ENCODE peak calls at places on chromosomes 4 and X, in ten cellular contexts. Y, Q, K, V, S, I, L, H, P and G are unnamed samples.

GRCh38 chr4:67687639-67688038 is 13.3 kb downstream of the UBA6 start:
- DNase-seq in K (peak; percentile 35), I (no peak), L (no peak), Y (no peak), H (no peak), Q (no peak), P (no peak), S (no peak), V (no peak), G (no peak)

GRCh38 chrX:103730147-103730546 is 19.4 kb downstream of the TMEM31 start:
- DNase-seq in K (no peak), Y (no peak), I (no peak), L (no peak), S (no peak), H (no peak), V (no peak), P (no peak), Q (no peak), G (no peak)

GRCh38 chr4:184544711-184545409 is 70.5 kb upstream of the IRF2 start:
- DNase-seq in K (no peak), Y (peak; percentile 38), L (no peak), H (no peak), Q (no peak), I (no peak), S (no peak), P (no peak), V (no peak), G (no peak)

GRCh38 chr4:162952232-162952631 is 214.5 kb downstream of the NAF1 start:
- DNase-seq in I (no peak), L (no peak), P (no peak), V (no peak), Q (peak; percentile 75), S (no peak), Y (no peak), K (no peak), H (no peak), G (no peak)

GRCh38 chrX:107442914-107443527 is 6.4 kb upstream of the FRMPD3 start:
- DNase-seq in K (no peak), L (no peak), S (no peak), Q (no peak), I (no peak), H (no peak), Y (no peak), V (no peak), P (no peak), G (no peak)

GRCh38 chr4:122533841-122534240 is 77.3 kb upstream of the IL2 start:
- DNase-seq in H (no peak), Y (no peak), V (no peak), I (peak; percentile 78), L (no peak), K (no peak), S (no peak), P (no peak), Q (no peak), G (no peak)

GRCh38 chr4:24070117-24070516 is 180.3 kb upstream of the PPARGC1A start:
- DNase-seq in Q (peak; percentile 12), I (peak; percentile 89), P (no peak), Y (no peak), H (no peak), L (no peak), S (no peak), V (no peak), K (peak; percentile 39), G (no peak)

GRCh38 chr4:8653326-8654000 is 60.9 kb downstream of the CPZ start:
- DNase-seq in H (no peak), P (no peak), I (no peak), S (no peak), Y (no peak), Q (no peak), L (peak; percentile 48), V (no peak), K (no peak), G (no peak)

GRCh38 chrX:10165580-10166247 is 8.9 kb downstream of the CLCN4 start:
- DNase-seq in K (no peak), L (no peak), Q (no peak), V (peak; percentile 40), H (peak; percentile 57), I (peak; percentile 34), S (no peak), Y (no peak), P (no peak), G (no peak)

GRCh38 chr4:124275-125081 is at the start of gene ZNF718:
- DNase-seq in P (peak; percentile 80), H (peak; percentile 93), K (peak; percentile 97), S (peak; percentile 83), V (peak; percentile 96), Y (peak; percentile 93), Q (peak; percentile 92), L (peak; percentile 94), I (peak; percentile 92), G (peak; percentile 94)

GRCh38 chr4:113636877-113637276 is 124.7 kb downstream of the CAMK2D start:
- DNase-seq in L (no peak), V (no peak), P (peak; percentile 7), Q (peak; percentile 80), H (no peak), I (peak; percentile 14), S (no peak), Y (peak; percentile 34), K (peak; percentile 81), G (peak; percentile 70)

GRCh38 chr4:82515705-82516104 is 46.1 kb downstream of the TMEM150C start:
- DNase-seq in P (no peak), L (no peak), Q (peak; percentile 98), K (peak; percentile 97), V (no peak), S (no peak), I (no peak), H (no peak), Y (peak; percentile 88), G (no peak)